ENCODE peak calls at places on chromosomes 7 and 10, in four cellular contexts. One of them, this sample, is unnamed.

GRCh38 chr7:138512092-138512858 is 52.2 kb downstream of the TRIM24 start:
- DNase-seq in HCT116: no peak
- DNase-seq in caudate nucleus: no peak
- DNase-seq in transverse colon: no peak
- DNase-seq in this sample: no peak

GRCh38 chr10:125084191-125085186 is 75.9 kb downstream of the CTBP2 start:
- DNase-seq in HCT116: peak; percentile 85
- DNase-seq in transverse colon: no peak
- DNase-seq in caudate nucleus: no peak
- DNase-seq in this sample: peak; percentile 78

GRCh38 chr7:154914580-154915380 is 88.1 kb downstream of the PAXIP1 start:
- DNase-seq in caudate nucleus: no peak
- DNase-seq in transverse colon: no peak
- DNase-seq in HCT116: no peak
- DNase-seq in this sample: no peak

GRCh38 chr7:131786204-131786603 is 229.8 kb upstream of the PODXL start:
- DNase-seq in caudate nucleus: no peak
- DNase-seq in HCT116: no peak
- DNase-seq in transverse colon: no peak
- DNase-seq in this sample: no peak

GRCh38 chr10:114100848-114101741 is 57.4 kb downstream of the ADRB1 start:
- DNase-seq in transverse colon: no peak
- DNase-seq in HCT116: no peak
- DNase-seq in caudate nucleus: no peak
- DNase-seq in this sample: no peak

GRCh38 chr7:150362989-150363769 is 5.4 kb upstream of the REPIN1 start:
- DNase-seq in transverse colon: no peak
- DNase-seq in caudate nucleus: no peak
- DNase-seq in HCT116: no peak
- DNase-seq in this sample: no peak

GRCh38 chr7:10521306-10521705 is 452.4 kb upstream of the PHF14 start:
- DNase-seq in transverse colon: no peak
- DNase-seq in HCT116: no peak
- DNase-seq in caudate nucleus: no peak
- DNase-seq in this sample: no peak

GRCh38 chr7:23247101-23247601 is 576 bp downstream of the GPNMB start:
- DNase-seq in transverse colon: no peak
- DNase-seq in caudate nucleus: no peak
- DNase-seq in HCT116: no peak
- DNase-seq in this sample: no peak

GRCh38 chr10:77188000-77188395 is 449.6 kb downstream of the KCNMA1 start:
- DNase-seq in transverse colon: no peak
- DNase-seq in HCT116: no peak
- DNase-seq in caudate nucleus: no peak
- DNase-seq in this sample: no peak

GRCh38 chr10:34966440-34966839 is 123.7 kb downstream of the CUL2 start:
- DNase-seq in caudate nucleus: no peak
- DNase-seq in HCT116: no peak
- DNase-seq in transverse colon: no peak
- DNase-seq in this sample: no peak

GRCh38 chr7:132065193-132065972 is 509.0 kb upstream of the PODXL start:
- DNase-seq in HCT116: peak; percentile 39
- DNase-seq in transverse colon: peak; percentile 30
- DNase-seq in caudate nucleus: no peak
- DNase-seq in this sample: peak; percentile 77

GRCh38 chr10:104614245-104614831 is 26.8 kb upstream of the SORCS3 start:
- DNase-seq in caudate nucleus: no peak
- DNase-seq in transverse colon: no peak
- DNase-seq in HCT116: peak; percentile 29
- DNase-seq in this sample: no peak

GRCh38 chr7:21355406-21355874 is 72.4 kb upstream of the SP4 start:
- DNase-seq in transverse colon: peak; percentile 33
- DNase-seq in caudate nucleus: no peak
- DNase-seq in HCT116: no peak
- DNase-seq in this sample: no peak

GRCh38 chr7:69871213-69871885 is 273.1 kb downstream of the AUTS2 start:
- DNase-seq in transverse colon: no peak
- DNase-seq in caudate nucleus: no peak
- DNase-seq in HCT116: no peak
- DNase-seq in this sample: no peak

GRCh38 chr10:20466731-20467130 is 430.4 kb downstream of the NEBL start:
- DNase-seq in caudate nucleus: no peak
- DNase-seq in transverse colon: no peak
- DNase-seq in HCT116: no peak
- DNase-seq in this sample: no peak

GRCh38 chr7:155594961-155595366 is 48.6 kb upstream of the CNPY1 start:
- DNase-seq in caudate nucleus: no peak
- DNase-seq in HCT116: no peak
- DNase-seq in transverse colon: no peak
- DNase-seq in this sample: no peak

GRCh38 chr10:18737236-18737635 is 78.0 kb downstream of the ARL5B start:
- DNase-seq in transverse colon: no peak
- DNase-seq in HCT116: no peak
- DNase-seq in caudate nucleus: no peak
- DNase-seq in this sample: no peak

GRCh38 chr10:43205681-43206390 is 61.0 kb downstream of the RASGEF1A start:
- DNase-seq in HCT116: no peak
- DNase-seq in transverse colon: peak; percentile 6
- DNase-seq in caudate nucleus: no peak
- DNase-seq in this sample: no peak

GRCh38 chr10:17479822-17480221 is 25.4 kb upstream of the ST8SIA6 start:
- DNase-seq in transverse colon: no peak
- DNase-seq in caudate nucleus: no peak
- DNase-seq in HCT116: no peak
- DNase-seq in this sample: no peak

GRCh38 chr10:97861351-97861750 is 11.7 kb downstream of the GOLGA7B start:
- DNase-seq in transverse colon: no peak
- DNase-seq in caudate nucleus: peak; percentile 14
- DNase-seq in HCT116: no peak
- DNase-seq in this sample: no peak

GRCh38 chr10:74738052-74738451 is 88.3 kb upstream of the KAT6B start:
- DNase-seq in caudate nucleus: no peak
- DNase-seq in HCT116: no peak
- DNase-seq in transverse colon: no peak
- DNase-seq in this sample: no peak

GRCh38 chr7:133364959-133365680 is 112.2 kb downstream of the EXOC4 start:
- DNase-seq in caudate nucleus: no peak
- DNase-seq in transverse colon: no peak
- DNase-seq in HCT116: no peak
- DNase-seq in this sample: no peak

GRCh38 chr10:3785849-3786290 is 861 bp upstream of the KLF6 start:
- DNase-seq in HCT116: no peak
- DNase-seq in transverse colon: peak; percentile 58
- DNase-seq in caudate nucleus: no peak
- DNase-seq in this sample: no peak

GRCh38 chr10:130743751-130744191 is 567.8 kb downstream of the TCERG1L start:
- DNase-seq in caudate nucleus: no peak
- DNase-seq in HCT116: no peak
- DNase-seq in transverse colon: no peak
- DNase-seq in this sample: no peak

GRCh38 chr7:93890464-93891068 is at the start of gene TFPI2:
- DNase-seq in HCT116: no peak
- DNase-seq in caudate nucleus: no peak
- DNase-seq in transverse colon: peak; percentile 14
- DNase-seq in this sample: no peak

GRCh38 chr7:46279290-46279689 is 358.2 kb upstream of the IGFBP3 start:
- DNase-seq in HCT116: no peak
- DNase-seq in caudate nucleus: no peak
- DNase-seq in transverse colon: no peak
- DNase-seq in this sample: no peak

GRCh38 chr10:97849491-97850402 is at the start of gene GOLGA7B:
- DNase-seq in HCT116: no peak
- DNase-seq in transverse colon: peak; percentile 44
- DNase-seq in caudate nucleus: peak; percentile 42
- DNase-seq in this sample: no peak

GRCh38 chr10:93820434-93820833 is 62.7 kb downstream of the LGI1 start:
- DNase-seq in transverse colon: no peak
- DNase-seq in HCT116: no peak
- DNase-seq in caudate nucleus: no peak
- DNase-seq in this sample: no peak

GRCh38 chr10:116752563-116752962 is 10.2 kb upstream of the HSPA12A start:
- DNase-seq in transverse colon: no peak
- DNase-seq in HCT116: no peak
- DNase-seq in caudate nucleus: no peak
- DNase-seq in this sample: no peak

GRCh38 chr7:140655511-140656408 is 15.1 kb upstream of the DENND2A start:
- DNase-seq in caudate nucleus: no peak
- DNase-seq in HCT116: no peak
- DNase-seq in transverse colon: no peak
- DNase-seq in this sample: no peak

GRCh38 chr7:140654109-140654387 is 13.4 kb upstream of the DENND2A start:
- DNase-seq in HCT116: no peak
- DNase-seq in transverse colon: no peak
- DNase-seq in caudate nucleus: no peak
- DNase-seq in this sample: no peak

GRCh38 chr7:140659727-140660396 is 12.9 kb upstream of the ADCK2 start:
- DNase-seq in transverse colon: no peak
- DNase-seq in caudate nucleus: no peak
- DNase-seq in HCT116: no peak
- DNase-seq in this sample: no peak

GRCh38 chr7:140654661-140655060 is 14.0 kb upstream of the DENND2A start:
- DNase-seq in caudate nucleus: no peak
- DNase-seq in transverse colon: no peak
- DNase-seq in HCT116: no peak
- DNase-seq in this sample: no peak

DNA sequence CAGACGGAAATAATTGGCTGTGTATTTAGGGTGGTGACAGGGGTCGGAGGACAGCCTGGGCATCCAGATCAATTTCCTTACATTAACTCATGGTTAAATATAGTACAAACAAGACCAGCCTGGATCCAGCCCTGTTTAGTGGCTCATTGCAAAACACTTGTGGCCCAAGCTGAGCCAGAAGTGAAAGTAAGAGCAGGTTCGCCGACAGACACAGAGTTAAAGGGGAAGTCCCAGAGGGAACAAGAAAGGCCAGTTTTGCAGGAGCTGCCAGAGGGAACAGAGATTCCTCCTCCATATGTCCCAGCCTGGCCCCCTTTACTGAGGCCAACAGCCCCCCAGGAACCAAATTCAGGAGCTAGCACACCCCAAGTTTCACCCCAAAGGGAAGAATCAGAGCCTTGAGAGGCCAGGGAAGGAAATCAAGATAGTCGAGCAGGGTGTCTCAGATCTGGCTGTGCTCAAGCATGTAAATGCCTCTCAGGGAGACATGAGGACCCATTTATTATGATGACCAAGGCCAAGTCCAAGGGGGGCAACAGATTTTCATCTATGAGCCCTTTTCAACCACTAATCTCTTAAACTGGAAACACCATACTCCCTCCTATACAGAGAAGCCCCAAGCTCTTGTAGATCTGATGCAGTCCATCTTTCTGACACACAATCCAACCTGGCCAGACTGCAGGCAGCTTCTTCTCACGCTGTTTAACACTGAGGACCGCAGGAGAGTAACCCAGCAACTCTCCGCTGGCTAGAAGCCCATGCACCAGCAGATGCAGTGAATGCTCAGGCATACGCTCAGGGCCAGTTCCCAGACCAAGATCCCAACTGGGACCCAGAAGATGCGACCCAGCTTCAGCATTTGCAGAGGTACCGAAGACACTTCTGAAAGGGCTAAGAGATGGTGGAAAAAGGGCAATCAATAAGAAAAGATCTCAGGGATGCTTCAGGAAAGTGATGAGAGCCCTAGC is 15.9 kb upstream of the ADCK2 start:
- DNase-seq in HCT116: no peak
- DNase-seq in transverse colon: peak; percentile 81
- DNase-seq in caudate nucleus: no peak
- DNase-seq in this sample: no peak
- H3K27ac ChIP-seq in HCT116: no peak overlapping the region
- H3K27ac ChIP-seq in transverse colon: peak overlapping the region; percentile 78
- H3K27ac ChIP-seq in caudate nucleus: no peak overlapping the region
- H3K27ac ChIP-seq in this sample: peak overlapping the region; percentile 47

DNA sequence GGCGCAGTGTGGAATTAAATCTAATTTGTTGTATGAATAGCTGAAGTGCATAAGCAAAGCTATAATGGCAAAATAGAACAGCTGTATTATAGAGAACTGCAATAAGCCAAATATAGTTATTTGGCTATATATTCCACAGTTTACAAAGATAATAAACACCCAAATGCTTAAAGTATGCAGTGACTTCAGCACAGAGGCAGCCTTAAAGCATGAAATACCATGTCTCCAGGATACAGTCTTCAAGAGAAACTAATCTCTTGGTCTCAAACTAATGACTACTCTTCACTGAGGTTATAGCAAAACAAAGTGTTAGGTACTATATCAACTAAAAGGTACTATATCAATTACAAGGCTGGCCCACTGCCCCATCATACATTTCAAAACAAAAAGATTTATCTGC is 48.0 kb downstream of the NT5C2 start:
- DNase-seq in caudate nucleus: no peak
- DNase-seq in HCT116: no peak
- DNase-seq in transverse colon: no peak
- DNase-seq in this sample: peak; percentile 60
- H3K27ac ChIP-seq in caudate nucleus: no peak overlapping the region
- H3K27ac ChIP-seq in HCT116: no peak overlapping the region
- H3K27ac ChIP-seq in transverse colon: no peak overlapping the region
- H3K27ac ChIP-seq in this sample: peak overlapping the region; percentile 42

DNA sequence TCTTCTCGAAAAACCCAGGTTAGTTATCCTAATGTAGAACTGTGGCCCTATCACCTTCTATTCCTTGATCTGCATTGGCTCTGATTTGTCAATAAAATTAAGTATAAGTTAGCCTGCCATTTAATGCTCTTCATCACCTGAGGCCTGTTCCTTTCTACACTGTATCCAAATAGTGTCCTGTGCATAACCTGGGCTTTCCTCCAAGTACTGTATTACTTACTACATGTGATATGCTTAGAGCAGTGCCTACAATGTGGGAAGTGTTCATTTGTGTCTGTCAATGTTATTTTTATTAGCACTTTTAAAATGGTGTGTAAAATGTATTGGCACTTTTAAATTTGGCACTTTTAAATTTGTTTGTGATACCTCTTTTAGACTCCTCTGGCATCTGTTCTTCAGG is 85.4 kb downstream of the GNAI1 start:
- DNase-seq in transverse colon: no peak
- DNase-seq in HCT116: no peak
- DNase-seq in caudate nucleus: no peak
- DNase-seq in this sample: no peak
- H3K27ac ChIP-seq in transverse colon: no peak overlapping the region
- H3K27ac ChIP-seq in HCT116: no peak overlapping the region
- H3K27ac ChIP-seq in caudate nucleus: no peak overlapping the region
- H3K27ac ChIP-seq in this sample: no peak overlapping the region

GRCh38 chr10:70743879-70744278 is 41.3 kb downstream of the TBATA start:
- DNase-seq in HCT116: no peak
- DNase-seq in transverse colon: no peak
- DNase-seq in caudate nucleus: no peak
- DNase-seq in this sample: no peak

GRCh38 chr10:70743430-70743788 is 41.8 kb downstream of the TBATA start:
- DNase-seq in transverse colon: no peak
- DNase-seq in HCT116: no peak
- DNase-seq in caudate nucleus: no peak
- DNase-seq in this sample: no peak

GRCh38 chr10:70740441-70741288 is 44.5 kb downstream of the TBATA start:
- DNase-seq in caudate nucleus: no peak
- DNase-seq in HCT116: no peak
- DNase-seq in transverse colon: no peak
- DNase-seq in this sample: no peak

GRCh38 chr10:70744617-70745138 is 40.5 kb downstream of the TBATA start:
- DNase-seq in transverse colon: no peak
- DNase-seq in caudate nucleus: no peak
- DNase-seq in HCT116: no peak
- DNase-seq in this sample: no peak

GRCh38 chr10:70742537-70743429 is 42.4 kb downstream of the TBATA start:
- DNase-seq in transverse colon: peak; percentile 36
- DNase-seq in caudate nucleus: no peak
- DNase-seq in HCT116: no peak
- DNase-seq in this sample: peak; percentile 80
- H3K27ac ChIP-seq in transverse colon: peak overlapping the region; percentile 46
- H3K27ac ChIP-seq in caudate nucleus: no peak overlapping the region
- H3K27ac ChIP-seq in HCT116: no peak overlapping the region
- H3K27ac ChIP-seq in this sample: peak overlapping the region; percentile 87

This sample was measured in AG04450.